ENCODE peak calls at places on chromosomes 3 and 15, in five cellular contexts. J is NT2/D1, U is H1, L is HepG2, W is GM12878. K is an unnamed sample.

GRCh38 chr3:16084887-16085286 is 89.6 kb upstream of the GALNT15 start:
- DNase-seq in J (no peak), U (no peak), L (no peak), W (no peak), K (no peak)

GRCh38 chr3:74139648-74140047 is 474.8 kb downstream of the CNTN3 start:
- DNase-seq in J (peak; percentile 20), U (no peak), L (no peak), W (no peak), K (no peak)

GRCh38 chr3:184417619-184418327 is 37.9 kb downstream of the CHRD start:
- DNase-seq in J (peak; percentile 36), U (peak; percentile 19), L (peak; percentile 56), W (peak; percentile 8), K (peak; percentile 73)

GRCh38 chr3:146227486-146227885 is 23.4 kb downstream of the PLSCR4 start:
- DNase-seq in J (no peak), U (no peak), L (no peak), W (no peak), K (no peak)

GRCh38 chr15:73806698-73807483 is 53.7 kb upstream of the INSYN1 start:
- DNase-seq in J (no peak), U (no peak), L (peak; percentile 83), W (no peak), K (no peak)

GRCh38 chr15:35686347-35686746 is 140.4 kb upstream of the DPH6 start:
- DNase-seq in J (no peak), U (no peak), L (no peak), W (no peak), K (no peak)

GRCh38 chr15:101451192-101451799 is 38.2 kb downstream of the PCSK6 start:
- DNase-seq in J (no peak), U (no peak), L (no peak), W (no peak), K (no peak)

GRCh38 chr15:27167738-27168137 is 196.8 kb downstream of the GABRG3 start:
- DNase-seq in J (no peak), U (no peak), L (no peak), W (no peak), K (no peak)

GRCh38 chr3:161026612-161027217 is 78.4 kb downstream of the B3GALNT1 start:
- DNase-seq in J (no peak), U (no peak), L (no peak), W (no peak), K (no peak)

GRCh38 chr3:157914882-157915281 is 191.3 kb downstream of the SHOX2 start:
- DNase-seq in J (no peak), U (no peak), L (no peak), W (no peak), K (peak; percentile 36)

GRCh38 chr15:63381301-63382192 is at the start of gene CA12:
- DNase-seq in J (no peak), U (peak; percentile 34), L (peak; percentile 28), W (no peak), K (peak; percentile 33)

GRCh38 chr15:97904196-97904572 is 56.3 kb upstream of the ARRDC4 start:
- DNase-seq in J (peak; percentile 80), U (peak; percentile 70), L (peak; percentile 34), W (no peak), K (peak; percentile 90)

GRCh38 chr3:11335056-11335608 is 62.9 kb downstream of the ATG7 start:
- DNase-seq in J (peak; percentile 33), U (no peak), L (peak; percentile 48), W (peak; percentile 5), K (peak; percentile 43)

GRCh38 chr3:48015451-48016182 is 599 bp downstream of the MAP4 start:
- DNase-seq in J (no peak), U (no peak), L (peak; percentile 48), W (no peak), K (no peak)

GRCh38 chr3:193742628-193743027 is 149.6 kb downstream of the OPA1 start:
- DNase-seq in J (no peak), U (no peak), L (no peak), W (peak; percentile 40), K (no peak)

GRCh38 chr3:20240154-20240883 is 54.3 kb upstream of the SGO1 start:
- DNase-seq in J (no peak), U (no peak), L (no peak), W (no peak), K (no peak)

GRCh38 chr3:95567346-95567745 is 1247.0 kb upstream of the EPHA6 start:
- DNase-seq in J (no peak), U (no peak), L (no peak), W (no peak), K (no peak)
- TF ChIP-seq SUZ12 in J (no peak), U (no peak), L (no peak), W (no peak), K (no peak)

DNA sequence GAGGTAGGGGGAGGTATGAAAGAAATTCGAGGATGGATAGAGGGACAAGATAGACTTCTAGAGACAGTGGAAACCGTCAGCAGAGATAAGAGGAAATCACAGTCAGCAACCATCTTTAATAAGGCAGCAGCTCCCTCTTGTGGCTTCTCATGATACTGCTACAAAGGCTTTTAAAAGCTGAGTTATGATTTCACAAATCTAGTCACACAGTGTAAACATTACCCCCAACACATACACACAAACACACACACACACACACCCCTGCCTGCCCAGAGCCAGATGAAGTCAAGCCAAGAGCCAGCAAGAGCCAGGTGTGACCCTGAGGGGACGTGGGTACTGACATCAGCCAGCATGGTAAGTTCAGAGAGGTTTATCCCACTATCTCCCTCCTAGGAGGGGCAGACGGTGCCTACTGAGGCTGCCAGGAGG is 18.9 kb upstream of the TGM5 start:
- DNase-seq in J (no peak), U (no peak), L (peak; percentile 71), W (peak; percentile 42), K (peak; percentile 44)
- TF ChIP-seq SUZ12 in J (no peak), U (no peak), L (no peak), W (no peak), K (no peak)

DNA sequence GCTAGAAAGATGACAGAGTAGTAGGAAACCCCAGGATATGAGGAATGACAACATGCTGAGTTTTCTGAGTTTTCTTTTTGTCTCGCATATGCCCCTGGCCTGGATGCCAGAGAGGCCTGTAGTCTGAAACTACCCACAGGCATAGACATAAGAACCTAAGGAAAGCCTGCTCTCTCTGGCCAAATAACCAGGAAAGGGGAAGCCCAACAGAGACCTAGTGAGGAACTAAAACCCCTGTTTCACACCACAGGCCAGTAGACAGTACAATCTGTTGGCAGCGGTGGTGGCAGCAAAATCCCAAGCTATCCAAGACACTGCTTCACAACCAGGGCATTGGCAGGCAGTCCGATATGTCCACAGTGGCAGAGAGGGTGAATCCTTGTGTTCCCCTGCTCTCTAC is 55.0 kb upstream of the DCP1A start:
- DNase-seq in J (no peak), U (no peak), L (no peak), W (no peak), K (no peak)
- TF ChIP-seq SUZ12 in J (no peak), U (no peak), L (no peak), W (no peak), K (no peak)

DNA sequence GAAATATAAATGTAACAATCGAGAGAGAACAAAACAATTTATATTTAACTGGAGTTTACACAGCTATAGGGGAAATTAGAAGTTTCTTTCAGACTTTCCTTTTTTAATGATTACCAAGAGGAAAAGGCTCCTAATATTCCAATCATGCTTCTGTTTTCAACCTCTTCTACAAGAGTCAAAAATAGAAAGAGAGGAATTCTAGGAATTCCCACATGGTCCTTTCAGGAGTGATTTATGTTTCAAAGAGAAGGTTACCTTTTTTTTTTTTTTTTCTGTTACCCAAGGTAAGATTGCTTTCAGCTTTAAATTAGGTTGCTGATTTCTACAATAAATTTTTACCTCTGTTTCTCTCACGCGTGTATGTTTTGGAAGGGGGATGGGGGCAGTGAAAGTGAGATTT is 355.3 kb upstream of the DCBLD2 start:
- DNase-seq in J (no peak), U (no peak), L (no peak), W (no peak), K (no peak)
- TF ChIP-seq SUZ12 in J (no peak), U (no peak), L (no peak), W (no peak), K (no peak)

GRCh38 chr3:5298453-5298852 is 110.9 kb downstream of the EDEM1 start:
- DNase-seq in J (no peak), U (no peak), L (no peak), W (peak; percentile 69), K (no peak)
- TF ChIP-seq SUZ12 in J (no peak), U (no peak), L (no peak), W (no peak), K (no peak)

GRCh38 chr3:156409694-156410093 is 145.2 kb downstream of the SSR3 start:
- DNase-seq in J (no peak), U (no peak), L (no peak), W (no peak), K (no peak)
- TF ChIP-seq SUZ12 in J (no peak), U (no peak), L (no peak), W (no peak), K (no peak)

DNA sequence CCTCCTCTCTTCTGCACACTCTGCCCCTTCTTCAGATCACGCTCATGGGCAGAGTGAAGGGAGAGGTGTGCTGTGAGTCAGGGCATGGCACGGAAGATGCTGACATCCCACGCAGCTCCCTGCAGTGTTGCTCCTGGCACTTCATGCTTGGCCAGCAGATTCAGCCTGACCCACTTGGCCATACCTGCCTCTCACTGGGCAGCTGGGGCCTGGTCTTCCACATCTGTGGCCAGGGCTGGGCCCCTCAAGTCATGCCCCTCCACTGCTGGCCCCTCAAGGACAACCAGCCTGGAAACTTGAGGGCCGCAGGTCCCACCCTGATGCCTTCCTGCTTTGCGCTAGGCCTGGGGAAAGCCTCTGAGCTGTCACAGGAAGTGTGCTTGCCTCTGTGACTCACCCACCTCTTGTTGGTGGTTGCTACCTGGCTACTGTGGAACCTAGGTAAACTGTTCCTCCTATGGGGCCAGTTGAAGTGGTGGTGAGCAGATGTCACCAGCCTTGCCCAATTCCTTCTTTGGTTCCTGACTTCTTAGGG is 48.7 kb downstream of the BSN start:
- DNase-seq in J (no peak), U (no peak), L (no peak), W (no peak), K (peak; percentile 5)
- TF ChIP-seq SUZ12 in J (no peak), U (no peak), L (no peak), W (no peak), K (no peak)

GRCh38 chr15:39453500-39454073 is 127.3 kb upstream of the THBS1 start:
- DNase-seq in J (no peak), U (no peak), L (no peak), W (peak; percentile 31), K (no peak)
- TF ChIP-seq SUZ12 in J (no peak), U (no peak), L (no peak), W (no peak), K (no peak)

K was measured in HEK293T.